ENCODE peak calls at places on chromosomes 13 and 19, in eight cellular contexts. One of them, this sample, is unnamed.

GRCh38 chr19:48461651-48461981 is 6.2 kb downstream of the KCNJ14 start:
- DNase-seq in H9: no peak
- DNase-seq in stimulated activated CD8-positive, alpha-beta memory T cell treated with anti-CD3 and anti-CD28 coated beads, Interleukin-4, amount 100 ng/mL, for 48 hours: no peak
- DNase-seq in endothelial cell of umbilical vein: no peak
- DNase-seq in non-pigmented ciliary epithelial cell: no peak
- DNase-seq in activated CD4-positive, alpha-beta T cell treated with anti-CD3 and anti-CD28 coated beads, Interleukin-2, amount 10 ng/mL, durations not matched to agents 7 days and 5 days: no peak
- DNase-seq in stimulated activated CD4-positive, alpha-beta T cell treated with anti-CD3 and anti-CD28 coated beads, Interleukin-2, amount 100 ng/mL, for 48 hours: no peak
- DNase-seq in NCI-H510A treated with DMSO at 0.1 percent for 48 hours: no peak
- DNase-seq in this sample: no peak

GRCh38 chr19:40771101-40771539 is 4.2 kb upstream of the MIA start:
- DNase-seq in H9: no peak
- DNase-seq in stimulated activated CD8-positive, alpha-beta memory T cell treated with anti-CD3 and anti-CD28 coated beads, Interleukin-4, amount 100 ng/mL, for 48 hours: no peak
- DNase-seq in endothelial cell of umbilical vein: no peak
- DNase-seq in non-pigmented ciliary epithelial cell: no peak
- DNase-seq in activated CD4-positive, alpha-beta T cell treated with anti-CD3 and anti-CD28 coated beads, Interleukin-2, amount 10 ng/mL, durations not matched to agents 7 days and 5 days: peak; percentile 26
- DNase-seq in stimulated activated CD4-positive, alpha-beta T cell treated with anti-CD3 and anti-CD28 coated beads, Interleukin-2, amount 100 ng/mL, for 48 hours: no peak
- DNase-seq in NCI-H510A treated with DMSO at 0.1 percent for 48 hours: no peak
- DNase-seq in this sample: no peak

GRCh38 chr13:24709186-24709913 is 29.1 kb downstream of the ATP12A start:
- DNase-seq in H9: no peak
- DNase-seq in stimulated activated CD8-positive, alpha-beta memory T cell treated with anti-CD3 and anti-CD28 coated beads, Interleukin-4, amount 100 ng/mL, for 48 hours: peak; percentile 76
- DNase-seq in endothelial cell of umbilical vein: no peak
- DNase-seq in non-pigmented ciliary epithelial cell: no peak
- DNase-seq in activated CD4-positive, alpha-beta T cell treated with anti-CD3 and anti-CD28 coated beads, Interleukin-2, amount 10 ng/mL, durations not matched to agents 7 days and 5 days: peak; percentile 81
- DNase-seq in stimulated activated CD4-positive, alpha-beta T cell treated with anti-CD3 and anti-CD28 coated beads, Interleukin-2, amount 100 ng/mL, for 48 hours: peak; percentile 30
- DNase-seq in NCI-H510A treated with DMSO at 0.1 percent for 48 hours: no peak
- DNase-seq in this sample: no peak

GRCh38 chr13:26220575-26220974 is 1.5 kb downstream of the RNF6 start:
- DNase-seq in H9: no peak
- DNase-seq in stimulated activated CD8-positive, alpha-beta memory T cell treated with anti-CD3 and anti-CD28 coated beads, Interleukin-4, amount 100 ng/mL, for 48 hours: no peak
- DNase-seq in endothelial cell of umbilical vein: peak; percentile 14
- DNase-seq in non-pigmented ciliary epithelial cell: peak; percentile 22
- DNase-seq in activated CD4-positive, alpha-beta T cell treated with anti-CD3 and anti-CD28 coated beads, Interleukin-2, amount 10 ng/mL, durations not matched to agents 7 days and 5 days: no peak
- DNase-seq in stimulated activated CD4-positive, alpha-beta T cell treated with anti-CD3 and anti-CD28 coated beads, Interleukin-2, amount 100 ng/mL, for 48 hours: no peak
- DNase-seq in NCI-H510A treated with DMSO at 0.1 percent for 48 hours: no peak
- DNase-seq in this sample: no peak

GRCh38 chr19:57583521-57584416 is at the start of gene ZIK1:
- DNase-seq in H9: peak; percentile 97
- DNase-seq in stimulated activated CD8-positive, alpha-beta memory T cell treated with anti-CD3 and anti-CD28 coated beads, Interleukin-4, amount 100 ng/mL, for 48 hours: peak; percentile 85
- DNase-seq in endothelial cell of umbilical vein: peak; percentile 48
- DNase-seq in non-pigmented ciliary epithelial cell: peak; percentile 63
- DNase-seq in activated CD4-positive, alpha-beta T cell treated with anti-CD3 and anti-CD28 coated beads, Interleukin-2, amount 10 ng/mL, durations not matched to agents 7 days and 5 days: peak; percentile 92
- DNase-seq in stimulated activated CD4-positive, alpha-beta T cell treated with anti-CD3 and anti-CD28 coated beads, Interleukin-2, amount 100 ng/mL, for 48 hours: peak; percentile 71
- DNase-seq in NCI-H510A treated with DMSO at 0.1 percent for 48 hours: peak; percentile 77
- DNase-seq in this sample: peak; percentile 89

GRCh38 chr13:89115307-89115706 is 1444.1 kb downstream of the SLITRK5 start:
- DNase-seq in H9: no peak
- DNase-seq in stimulated activated CD8-positive, alpha-beta memory T cell treated with anti-CD3 and anti-CD28 coated beads, Interleukin-4, amount 100 ng/mL, for 48 hours: no peak
- DNase-seq in endothelial cell of umbilical vein: no peak
- DNase-seq in non-pigmented ciliary epithelial cell: no peak
- DNase-seq in activated CD4-positive, alpha-beta T cell treated with anti-CD3 and anti-CD28 coated beads, Interleukin-2, amount 10 ng/mL, durations not matched to agents 7 days and 5 days: no peak
- DNase-seq in stimulated activated CD4-positive, alpha-beta T cell treated with anti-CD3 and anti-CD28 coated beads, Interleukin-2, amount 100 ng/mL, for 48 hours: no peak
- DNase-seq in NCI-H510A treated with DMSO at 0.1 percent for 48 hours: no peak
- DNase-seq in this sample: no peak

GRCh38 chr19:48938256-48938655 is 4.8 kb downstream of the DHDH start:
- DNase-seq in H9: no peak
- DNase-seq in stimulated activated CD8-positive, alpha-beta memory T cell treated with anti-CD3 and anti-CD28 coated beads, Interleukin-4, amount 100 ng/mL, for 48 hours: no peak
- DNase-seq in endothelial cell of umbilical vein: no peak
- DNase-seq in non-pigmented ciliary epithelial cell: no peak
- DNase-seq in activated CD4-positive, alpha-beta T cell treated with anti-CD3 and anti-CD28 coated beads, Interleukin-2, amount 10 ng/mL, durations not matched to agents 7 days and 5 days: no peak
- DNase-seq in stimulated activated CD4-positive, alpha-beta T cell treated with anti-CD3 and anti-CD28 coated beads, Interleukin-2, amount 100 ng/mL, for 48 hours: no peak
- DNase-seq in NCI-H510A treated with DMSO at 0.1 percent for 48 hours: no peak
- DNase-seq in this sample: no peak

GRCh38 chr19:28492616-28493015 is 720.3 kb downstream of the UQCRFS1 start:
- DNase-seq in H9: no peak
- DNase-seq in stimulated activated CD8-positive, alpha-beta memory T cell treated with anti-CD3 and anti-CD28 coated beads, Interleukin-4, amount 100 ng/mL, for 48 hours: no peak
- DNase-seq in endothelial cell of umbilical vein: no peak
- DNase-seq in non-pigmented ciliary epithelial cell: no peak
- DNase-seq in activated CD4-positive, alpha-beta T cell treated with anti-CD3 and anti-CD28 coated beads, Interleukin-2, amount 10 ng/mL, durations not matched to agents 7 days and 5 days: no peak
- DNase-seq in stimulated activated CD4-positive, alpha-beta T cell treated with anti-CD3 and anti-CD28 coated beads, Interleukin-2, amount 100 ng/mL, for 48 hours: no peak
- DNase-seq in NCI-H510A treated with DMSO at 0.1 percent for 48 hours: no peak
- DNase-seq in this sample: no peak

GRCh38 chr19:19155495-19156219 is 14.4 kb downstream of the MEF2B start:
- DNase-seq in H9: no peak
- DNase-seq in stimulated activated CD8-positive, alpha-beta memory T cell treated with anti-CD3 and anti-CD28 coated beads, Interleukin-4, amount 100 ng/mL, for 48 hours: no peak
- DNase-seq in endothelial cell of umbilical vein: no peak
- DNase-seq in non-pigmented ciliary epithelial cell: no peak
- DNase-seq in activated CD4-positive, alpha-beta T cell treated with anti-CD3 and anti-CD28 coated beads, Interleukin-2, amount 10 ng/mL, durations not matched to agents 7 days and 5 days: no peak
- DNase-seq in stimulated activated CD4-positive, alpha-beta T cell treated with anti-CD3 and anti-CD28 coated beads, Interleukin-2, amount 100 ng/mL, for 48 hours: no peak
- DNase-seq in NCI-H510A treated with DMSO at 0.1 percent for 48 hours: no peak
- DNase-seq in this sample: no peak

GRCh38 chr13:114269281-114269770 is 12.1 kb upstream of the UPF3A start:
- DNase-seq in H9: no peak
- DNase-seq in stimulated activated CD8-positive, alpha-beta memory T cell treated with anti-CD3 and anti-CD28 coated beads, Interleukin-4, amount 100 ng/mL, for 48 hours: no peak
- DNase-seq in endothelial cell of umbilical vein: no peak
- DNase-seq in non-pigmented ciliary epithelial cell: no peak
- DNase-seq in activated CD4-positive, alpha-beta T cell treated with anti-CD3 and anti-CD28 coated beads, Interleukin-2, amount 10 ng/mL, durations not matched to agents 7 days and 5 days: no peak
- DNase-seq in stimulated activated CD4-positive, alpha-beta T cell treated with anti-CD3 and anti-CD28 coated beads, Interleukin-2, amount 100 ng/mL, for 48 hours: no peak
- DNase-seq in NCI-H510A treated with DMSO at 0.1 percent for 48 hours: no peak
- DNase-seq in this sample: no peak

GRCh38 chr19:7099597-7099921 is 30.1 kb downstream of the ZNF557 start:
- DNase-seq in H9: no peak
- DNase-seq in stimulated activated CD8-positive, alpha-beta memory T cell treated with anti-CD3 and anti-CD28 coated beads, Interleukin-4, amount 100 ng/mL, for 48 hours: peak; percentile 93
- DNase-seq in endothelial cell of umbilical vein: no peak
- DNase-seq in non-pigmented ciliary epithelial cell: no peak
- DNase-seq in activated CD4-positive, alpha-beta T cell treated with anti-CD3 and anti-CD28 coated beads, Interleukin-2, amount 10 ng/mL, durations not matched to agents 7 days and 5 days: no peak
- DNase-seq in stimulated activated CD4-positive, alpha-beta T cell treated with anti-CD3 and anti-CD28 coated beads, Interleukin-2, amount 100 ng/mL, for 48 hours: peak; percentile 80
- DNase-seq in NCI-H510A treated with DMSO at 0.1 percent for 48 hours: no peak
- DNase-seq in this sample: no peak

GRCh38 chr13:33193428-33193974 is 92.1 kb downstream of the STARD13 start:
- DNase-seq in H9: no peak
- DNase-seq in stimulated activated CD8-positive, alpha-beta memory T cell treated with anti-CD3 and anti-CD28 coated beads, Interleukin-4, amount 100 ng/mL, for 48 hours: no peak
- DNase-seq in endothelial cell of umbilical vein: peak; percentile 79
- DNase-seq in non-pigmented ciliary epithelial cell: no peak
- DNase-seq in activated CD4-positive, alpha-beta T cell treated with anti-CD3 and anti-CD28 coated beads, Interleukin-2, amount 10 ng/mL, durations not matched to agents 7 days and 5 days: no peak
- DNase-seq in stimulated activated CD4-positive, alpha-beta T cell treated with anti-CD3 and anti-CD28 coated beads, Interleukin-2, amount 100 ng/mL, for 48 hours: no peak
- DNase-seq in NCI-H510A treated with DMSO at 0.1 percent for 48 hours: no peak
- DNase-seq in this sample: no peak

GRCh38 chr13:50616101-50616500 is 227.4 kb downstream of the DLEU7 start:
- DNase-seq in H9: no peak
- DNase-seq in stimulated activated CD8-positive, alpha-beta memory T cell treated with anti-CD3 and anti-CD28 coated beads, Interleukin-4, amount 100 ng/mL, for 48 hours: no peak
- DNase-seq in endothelial cell of umbilical vein: peak; percentile 21
- DNase-seq in non-pigmented ciliary epithelial cell: peak; percentile 55
- DNase-seq in activated CD4-positive, alpha-beta T cell treated with anti-CD3 and anti-CD28 coated beads, Interleukin-2, amount 10 ng/mL, durations not matched to agents 7 days and 5 days: no peak
- DNase-seq in stimulated activated CD4-positive, alpha-beta T cell treated with anti-CD3 and anti-CD28 coated beads, Interleukin-2, amount 100 ng/mL, for 48 hours: no peak
- DNase-seq in NCI-H510A treated with DMSO at 0.1 percent for 48 hours: no peak
- DNase-seq in this sample: no peak

GRCh38 chr19:43639507-43640423 is at the start of gene CADM4:
- DNase-seq in H9: peak; percentile 46
- DNase-seq in stimulated activated CD8-positive, alpha-beta memory T cell treated with anti-CD3 and anti-CD28 coated beads, Interleukin-4, amount 100 ng/mL, for 48 hours: peak; percentile 38
- DNase-seq in endothelial cell of umbilical vein: no peak
- DNase-seq in non-pigmented ciliary epithelial cell: no peak
- DNase-seq in activated CD4-positive, alpha-beta T cell treated with anti-CD3 and anti-CD28 coated beads, Interleukin-2, amount 10 ng/mL, durations not matched to agents 7 days and 5 days: peak; percentile 60
- DNase-seq in stimulated activated CD4-positive, alpha-beta T cell treated with anti-CD3 and anti-CD28 coated beads, Interleukin-2, amount 100 ng/mL, for 48 hours: peak; percentile 19
- DNase-seq in NCI-H510A treated with DMSO at 0.1 percent for 48 hours: no peak
- DNase-seq in this sample: peak; percentile 43

GRCh38 chr13:31663880-31664585 is 75.3 kb upstream of the RXFP2 start:
- DNase-seq in H9: no peak
- DNase-seq in stimulated activated CD8-positive, alpha-beta memory T cell treated with anti-CD3 and anti-CD28 coated beads, Interleukin-4, amount 100 ng/mL, for 48 hours: no peak
- DNase-seq in endothelial cell of umbilical vein: no peak
- DNase-seq in non-pigmented ciliary epithelial cell: no peak
- DNase-seq in activated CD4-positive, alpha-beta T cell treated with anti-CD3 and anti-CD28 coated beads, Interleukin-2, amount 10 ng/mL, durations not matched to agents 7 days and 5 days: no peak
- DNase-seq in stimulated activated CD4-positive, alpha-beta T cell treated with anti-CD3 and anti-CD28 coated beads, Interleukin-2, amount 100 ng/mL, for 48 hours: no peak
- DNase-seq in NCI-H510A treated with DMSO at 0.1 percent for 48 hours: no peak
- DNase-seq in this sample: no peak

GRCh38 chr19:17948967-17949930 is 16.4 kb downstream of the CCDC124 start:
- DNase-seq in H9: peak; percentile 38
- DNase-seq in stimulated activated CD8-positive, alpha-beta memory T cell treated with anti-CD3 and anti-CD28 coated beads, Interleukin-4, amount 100 ng/mL, for 48 hours: peak; percentile 47
- DNase-seq in endothelial cell of umbilical vein: no peak
- DNase-seq in non-pigmented ciliary epithelial cell: no peak
- DNase-seq in activated CD4-positive, alpha-beta T cell treated with anti-CD3 and anti-CD28 coated beads, Interleukin-2, amount 10 ng/mL, durations not matched to agents 7 days and 5 days: no peak
- DNase-seq in stimulated activated CD4-positive, alpha-beta T cell treated with anti-CD3 and anti-CD28 coated beads, Interleukin-2, amount 100 ng/mL, for 48 hours: no peak
- DNase-seq in NCI-H510A treated with DMSO at 0.1 percent for 48 hours: no peak
- DNase-seq in this sample: no peak

GRCh38 chr13:113205428-113205931 is 3.0 kb downstream of the PCID2 start:
- DNase-seq in H9: no peak
- DNase-seq in stimulated activated CD8-positive, alpha-beta memory T cell treated with anti-CD3 and anti-CD28 coated beads, Interleukin-4, amount 100 ng/mL, for 48 hours: no peak
- DNase-seq in endothelial cell of umbilical vein: peak; percentile 33
- DNase-seq in non-pigmented ciliary epithelial cell: no peak
- DNase-seq in activated CD4-positive, alpha-beta T cell treated with anti-CD3 and anti-CD28 coated beads, Interleukin-2, amount 10 ng/mL, durations not matched to agents 7 days and 5 days: no peak
- DNase-seq in stimulated activated CD4-positive, alpha-beta T cell treated with anti-CD3 and anti-CD28 coated beads, Interleukin-2, amount 100 ng/mL, for 48 hours: no peak
- DNase-seq in NCI-H510A treated with DMSO at 0.1 percent for 48 hours: no peak
- DNase-seq in this sample: no peak

GRCh38 chr19:13953021-13953531 is 767 bp downstream of the DCAF15 start:
- DNase-seq in H9: peak; percentile 50
- DNase-seq in stimulated activated CD8-positive, alpha-beta memory T cell treated with anti-CD3 and anti-CD28 coated beads, Interleukin-4, amount 100 ng/mL, for 48 hours: peak; percentile 33
- DNase-seq in endothelial cell of umbilical vein: peak; percentile 15
- DNase-seq in non-pigmented ciliary epithelial cell: no peak
- DNase-seq in activated CD4-positive, alpha-beta T cell treated with anti-CD3 and anti-CD28 coated beads, Interleukin-2, amount 10 ng/mL, durations not matched to agents 7 days and 5 days: no peak
- DNase-seq in stimulated activated CD4-positive, alpha-beta T cell treated with anti-CD3 and anti-CD28 coated beads, Interleukin-2, amount 100 ng/mL, for 48 hours: no peak
- DNase-seq in NCI-H510A treated with DMSO at 0.1 percent for 48 hours: no peak
- DNase-seq in this sample: peak; percentile 21

GRCh38 chr13:44422755-44423643 is 49.4 kb downstream of the SERP2 start:
- DNase-seq in H9: no peak
- DNase-seq in stimulated activated CD8-positive, alpha-beta memory T cell treated with anti-CD3 and anti-CD28 coated beads, Interleukin-4, amount 100 ng/mL, for 48 hours: no peak
- DNase-seq in endothelial cell of umbilical vein: no peak
- DNase-seq in non-pigmented ciliary epithelial cell: no peak
- DNase-seq in activated CD4-positive, alpha-beta T cell treated with anti-CD3 and anti-CD28 coated beads, Interleukin-2, amount 10 ng/mL, durations not matched to agents 7 days and 5 days: no peak
- DNase-seq in stimulated activated CD4-positive, alpha-beta T cell treated with anti-CD3 and anti-CD28 coated beads, Interleukin-2, amount 100 ng/mL, for 48 hours: no peak
- DNase-seq in NCI-H510A treated with DMSO at 0.1 percent for 48 hours: no peak
- DNase-seq in this sample: no peak

GRCh38 chr13:41835871-41836270 is 125.0 kb downstream of the VWA8 start:
- DNase-seq in H9: no peak
- DNase-seq in stimulated activated CD8-positive, alpha-beta memory T cell treated with anti-CD3 and anti-CD28 coated beads, Interleukin-4, amount 100 ng/mL, for 48 hours: no peak
- DNase-seq in endothelial cell of umbilical vein: no peak
- DNase-seq in non-pigmented ciliary epithelial cell: no peak
- DNase-seq in activated CD4-positive, alpha-beta T cell treated with anti-CD3 and anti-CD28 coated beads, Interleukin-2, amount 10 ng/mL, durations not matched to agents 7 days and 5 days: no peak
- DNase-seq in stimulated activated CD4-positive, alpha-beta T cell treated with anti-CD3 and anti-CD28 coated beads, Interleukin-2, amount 100 ng/mL, for 48 hours: no peak
- DNase-seq in NCI-H510A treated with DMSO at 0.1 percent for 48 hours: no peak
- DNase-seq in this sample: no peak

GRCh38 chr19:46454244-46454643 is 17.1 kb downstream of the PNMA8A start:
- DNase-seq in H9: no peak
- DNase-seq in stimulated activated CD8-positive, alpha-beta memory T cell treated with anti-CD3 and anti-CD28 coated beads, Interleukin-4, amount 100 ng/mL, for 48 hours: no peak
- DNase-seq in endothelial cell of umbilical vein: no peak
- DNase-seq in non-pigmented ciliary epithelial cell: no peak
- DNase-seq in activated CD4-positive, alpha-beta T cell treated with anti-CD3 and anti-CD28 coated beads, Interleukin-2, amount 10 ng/mL, durations not matched to agents 7 days and 5 days: no peak
- DNase-seq in stimulated activated CD4-positive, alpha-beta T cell treated with anti-CD3 and anti-CD28 coated beads, Interleukin-2, amount 100 ng/mL, for 48 hours: no peak
- DNase-seq in NCI-H510A treated with DMSO at 0.1 percent for 48 hours: no peak
- DNase-seq in this sample: no peak

GRCh38 chr13:106118996-106119395 is 416.5 kb downstream of the EFNB2 start:
- DNase-seq in H9: no peak
- DNase-seq in stimulated activated CD8-positive, alpha-beta memory T cell treated with anti-CD3 and anti-CD28 coated beads, Interleukin-4, amount 100 ng/mL, for 48 hours: no peak
- DNase-seq in endothelial cell of umbilical vein: peak; percentile 40
- DNase-seq in non-pigmented ciliary epithelial cell: no peak
- DNase-seq in activated CD4-positive, alpha-beta T cell treated with anti-CD3 and anti-CD28 coated beads, Interleukin-2, amount 10 ng/mL, durations not matched to agents 7 days and 5 days: no peak
- DNase-seq in stimulated activated CD4-positive, alpha-beta T cell treated with anti-CD3 and anti-CD28 coated beads, Interleukin-2, amount 100 ng/mL, for 48 hours: no peak
- DNase-seq in NCI-H510A treated with DMSO at 0.1 percent for 48 hours: no peak
- DNase-seq in this sample: no peak

GRCh38 chr19:46232468-46232867 is 2.9 kb downstream of the IGFL1 start:
- DNase-seq in H9: no peak
- DNase-seq in stimulated activated CD8-positive, alpha-beta memory T cell treated with anti-CD3 and anti-CD28 coated beads, Interleukin-4, amount 100 ng/mL, for 48 hours: no peak
- DNase-seq in endothelial cell of umbilical vein: no peak
- DNase-seq in non-pigmented ciliary epithelial cell: no peak
- DNase-seq in activated CD4-positive, alpha-beta T cell treated with anti-CD3 and anti-CD28 coated beads, Interleukin-2, amount 10 ng/mL, durations not matched to agents 7 days and 5 days: no peak
- DNase-seq in stimulated activated CD4-positive, alpha-beta T cell treated with anti-CD3 and anti-CD28 coated beads, Interleukin-2, amount 100 ng/mL, for 48 hours: no peak
- DNase-seq in NCI-H510A treated with DMSO at 0.1 percent for 48 hours: no peak
- DNase-seq in this sample: no peak

GRCh38 chr13:51781246-51782022 is 22.5 kb downstream of the DHRS12 start:
- DNase-seq in H9: peak; percentile 57
- DNase-seq in stimulated activated CD8-positive, alpha-beta memory T cell treated with anti-CD3 and anti-CD28 coated beads, Interleukin-4, amount 100 ng/mL, for 48 hours: no peak
- DNase-seq in endothelial cell of umbilical vein: peak; percentile 39
- DNase-seq in non-pigmented ciliary epithelial cell: no peak
- DNase-seq in activated CD4-positive, alpha-beta T cell treated with anti-CD3 and anti-CD28 coated beads, Interleukin-2, amount 10 ng/mL, durations not matched to agents 7 days and 5 days: peak; percentile 29
- DNase-seq in stimulated activated CD4-positive, alpha-beta T cell treated with anti-CD3 and anti-CD28 coated beads, Interleukin-2, amount 100 ng/mL, for 48 hours: no peak
- DNase-seq in NCI-H510A treated with DMSO at 0.1 percent for 48 hours: peak; percentile 9
- DNase-seq in this sample: no peak

GRCh38 chr19:55467236-55468053 is 2.9 kb upstream of the C19orf85 start:
- DNase-seq in H9: peak; percentile 67
- DNase-seq in stimulated activated CD8-positive, alpha-beta memory T cell treated with anti-CD3 and anti-CD28 coated beads, Interleukin-4, amount 100 ng/mL, for 48 hours: peak; percentile 87
- DNase-seq in endothelial cell of umbilical vein: peak; percentile 38
- DNase-seq in non-pigmented ciliary epithelial cell: no peak
- DNase-seq in activated CD4-positive, alpha-beta T cell treated with anti-CD3 and anti-CD28 coated beads, Interleukin-2, amount 10 ng/mL, durations not matched to agents 7 days and 5 days: peak; percentile 65
- DNase-seq in stimulated activated CD4-positive, alpha-beta T cell treated with anti-CD3 and anti-CD28 coated beads, Interleukin-2, amount 100 ng/mL, for 48 hours: peak; percentile 77
- DNase-seq in NCI-H510A treated with DMSO at 0.1 percent for 48 hours: peak; percentile 19
- DNase-seq in this sample: peak; percentile 27

GRCh38 chr13:41004875-41005693 is 14.0 kb downstream of the ELF1 start:
- DNase-seq in H9: no peak
- DNase-seq in stimulated activated CD8-positive, alpha-beta memory T cell treated with anti-CD3 and anti-CD28 coated beads, Interleukin-4, amount 100 ng/mL, for 48 hours: no peak
- DNase-seq in endothelial cell of umbilical vein: peak; percentile 34
- DNase-seq in non-pigmented ciliary epithelial cell: no peak
- DNase-seq in activated CD4-positive, alpha-beta T cell treated with anti-CD3 and anti-CD28 coated beads, Interleukin-2, amount 10 ng/mL, durations not matched to agents 7 days and 5 days: peak; percentile 54
- DNase-seq in stimulated activated CD4-positive, alpha-beta T cell treated with anti-CD3 and anti-CD28 coated beads, Interleukin-2, amount 100 ng/mL, for 48 hours: no peak
- DNase-seq in NCI-H510A treated with DMSO at 0.1 percent for 48 hours: no peak
- DNase-seq in this sample: no peak

GRCh38 chr13:24267801-24268200 is 41.6 kb upstream of the C1QTNF9 start:
- DNase-seq in H9: no peak
- DNase-seq in stimulated activated CD8-positive, alpha-beta memory T cell treated with anti-CD3 and anti-CD28 coated beads, Interleukin-4, amount 100 ng/mL, for 48 hours: no peak
- DNase-seq in endothelial cell of umbilical vein: no peak
- DNase-seq in non-pigmented ciliary epithelial cell: no peak
- DNase-seq in activated CD4-positive, alpha-beta T cell treated with anti-CD3 and anti-CD28 coated beads, Interleukin-2, amount 10 ng/mL, durations not matched to agents 7 days and 5 days: no peak
- DNase-seq in stimulated activated CD4-positive, alpha-beta T cell treated with anti-CD3 and anti-CD28 coated beads, Interleukin-2, amount 100 ng/mL, for 48 hours: no peak
- DNase-seq in NCI-H510A treated with DMSO at 0.1 percent for 48 hours: no peak
- DNase-seq in this sample: no peak

GRCh38 chr19:54204767-54205468 is 4.3 kb downstream of the RPS9 start:
- DNase-seq in H9: no peak
- DNase-seq in stimulated activated CD8-positive, alpha-beta memory T cell treated with anti-CD3 and anti-CD28 coated beads, Interleukin-4, amount 100 ng/mL, for 48 hours: no peak
- DNase-seq in endothelial cell of umbilical vein: no peak
- DNase-seq in non-pigmented ciliary epithelial cell: no peak
- DNase-seq in activated CD4-positive, alpha-beta T cell treated with anti-CD3 and anti-CD28 coated beads, Interleukin-2, amount 10 ng/mL, durations not matched to agents 7 days and 5 days: no peak
- DNase-seq in stimulated activated CD4-positive, alpha-beta T cell treated with anti-CD3 and anti-CD28 coated beads, Interleukin-2, amount 100 ng/mL, for 48 hours: no peak
- DNase-seq in NCI-H510A treated with DMSO at 0.1 percent for 48 hours: no peak
- DNase-seq in this sample: no peak

GRCh38 chr13:23630349-23631093 is 60.3 kb downstream of the TNFRSF19 start:
- DNase-seq in H9: no peak
- DNase-seq in stimulated activated CD8-positive, alpha-beta memory T cell treated with anti-CD3 and anti-CD28 coated beads, Interleukin-4, amount 100 ng/mL, for 48 hours: no peak
- DNase-seq in endothelial cell of umbilical vein: no peak
- DNase-seq in non-pigmented ciliary epithelial cell: no peak
- DNase-seq in activated CD4-positive, alpha-beta T cell treated with anti-CD3 and anti-CD28 coated beads, Interleukin-2, amount 10 ng/mL, durations not matched to agents 7 days and 5 days: no peak
- DNase-seq in stimulated activated CD4-positive, alpha-beta T cell treated with anti-CD3 and anti-CD28 coated beads, Interleukin-2, amount 100 ng/mL, for 48 hours: no peak
- DNase-seq in NCI-H510A treated with DMSO at 0.1 percent for 48 hours: no peak
- DNase-seq in this sample: no peak

GRCh38 chr13:50323440-50324070 is 308.3 kb downstream of the KCNRG start:
- DNase-seq in H9: no peak
- DNase-seq in stimulated activated CD8-positive, alpha-beta memory T cell treated with anti-CD3 and anti-CD28 coated beads, Interleukin-4, amount 100 ng/mL, for 48 hours: no peak
- DNase-seq in endothelial cell of umbilical vein: peak; percentile 41
- DNase-seq in non-pigmented ciliary epithelial cell: peak; percentile 92
- DNase-seq in activated CD4-positive, alpha-beta T cell treated with anti-CD3 and anti-CD28 coated beads, Interleukin-2, amount 10 ng/mL, durations not matched to agents 7 days and 5 days: no peak
- DNase-seq in stimulated activated CD4-positive, alpha-beta T cell treated with anti-CD3 and anti-CD28 coated beads, Interleukin-2, amount 100 ng/mL, for 48 hours: no peak
- DNase-seq in NCI-H510A treated with DMSO at 0.1 percent for 48 hours: no peak
- DNase-seq in this sample: no peak

GRCh38 chr13:58992478-58993042 is 1171.2 kb downstream of the DIAPH3 start:
- DNase-seq in H9: no peak
- DNase-seq in stimulated activated CD8-positive, alpha-beta memory T cell treated with anti-CD3 and anti-CD28 coated beads, Interleukin-4, amount 100 ng/mL, for 48 hours: no peak
- DNase-seq in endothelial cell of umbilical vein: no peak
- DNase-seq in non-pigmented ciliary epithelial cell: no peak
- DNase-seq in activated CD4-positive, alpha-beta T cell treated with anti-CD3 and anti-CD28 coated beads, Interleukin-2, amount 10 ng/mL, durations not matched to agents 7 days and 5 days: no peak
- DNase-seq in stimulated activated CD4-positive, alpha-beta T cell treated with anti-CD3 and anti-CD28 coated beads, Interleukin-2, amount 100 ng/mL, for 48 hours: no peak
- DNase-seq in NCI-H510A treated with DMSO at 0.1 percent for 48 hours: no peak
- DNase-seq in this sample: no peak

GRCh38 chr19:19366691-19367396 is 38.6 kb upstream of the GATAD2A start:
- DNase-seq in H9: peak; percentile 94
- DNase-seq in stimulated activated CD8-positive, alpha-beta memory T cell treated with anti-CD3 and anti-CD28 coated beads, Interleukin-4, amount 100 ng/mL, for 48 hours: peak; percentile 79
- DNase-seq in endothelial cell of umbilical vein: peak; percentile 67
- DNase-seq in non-pigmented ciliary epithelial cell: no peak
- DNase-seq in activated CD4-positive, alpha-beta T cell treated with anti-CD3 and anti-CD28 coated beads, Interleukin-2, amount 10 ng/mL, durations not matched to agents 7 days and 5 days: peak; percentile 76
- DNase-seq in stimulated activated CD4-positive, alpha-beta T cell treated with anti-CD3 and anti-CD28 coated beads, Interleukin-2, amount 100 ng/mL, for 48 hours: peak; percentile 65
- DNase-seq in NCI-H510A treated with DMSO at 0.1 percent for 48 hours: peak; percentile 85
- DNase-seq in this sample: peak; percentile 62

GRCh38 chr13:51684076-51684475 is 99.8 kb downstream of the WDFY2 start:
- DNase-seq in H9: no peak
- DNase-seq in stimulated activated CD8-positive, alpha-beta memory T cell treated with anti-CD3 and anti-CD28 coated beads, Interleukin-4, amount 100 ng/mL, for 48 hours: no peak
- DNase-seq in endothelial cell of umbilical vein: no peak
- DNase-seq in non-pigmented ciliary epithelial cell: no peak
- DNase-seq in activated CD4-positive, alpha-beta T cell treated with anti-CD3 and anti-CD28 coated beads, Interleukin-2, amount 10 ng/mL, durations not matched to agents 7 days and 5 days: no peak
- DNase-seq in stimulated activated CD4-positive, alpha-beta T cell treated with anti-CD3 and anti-CD28 coated beads, Interleukin-2, amount 100 ng/mL, for 48 hours: no peak
- DNase-seq in NCI-H510A treated with DMSO at 0.1 percent for 48 hours: no peak
- DNase-seq in this sample: no peak

GRCh38 chr19:57850553-57851017 is 926 bp downstream of the ZNF587 start:
- DNase-seq in H9: peak; percentile 52
- DNase-seq in stimulated activated CD8-positive, alpha-beta memory T cell treated with anti-CD3 and anti-CD28 coated beads, Interleukin-4, amount 100 ng/mL, for 48 hours: peak; percentile 46
- DNase-seq in endothelial cell of umbilical vein: peak; percentile 74
- DNase-seq in non-pigmented ciliary epithelial cell: peak; percentile 40
- DNase-seq in activated CD4-positive, alpha-beta T cell treated with anti-CD3 and anti-CD28 coated beads, Interleukin-2, amount 10 ng/mL, durations not matched to agents 7 days and 5 days: no peak
- DNase-seq in stimulated activated CD4-positive, alpha-beta T cell treated with anti-CD3 and anti-CD28 coated beads, Interleukin-2, amount 100 ng/mL, for 48 hours: peak; percentile 5
- DNase-seq in NCI-H510A treated with DMSO at 0.1 percent for 48 hours: no peak
- DNase-seq in this sample: peak; percentile 30